ENCODE peak calls at places on chromosomes 4 and X, in seven cellular contexts. E is PC-9, L is MM.1S, Y is GM23248, S is GM23338, B is PC-3, R is SK-N-SH. F is an unnamed sample.

GRCh38 chrX:34612036-34612435 is 45.0 kb downstream of the TMEM47 start:
- DNase-seq in S (no peak), R (no peak), B (no peak), E (no peak), L (no peak), Y (no peak), F (no peak)

GRCh38 chr4:33940281-33940680 is 2304.0 kb downstream of the ARAP2 start:
- DNase-seq in R (no peak), L (no peak), B (no peak), S (no peak), E (no peak), Y (peak; percentile 69), F (no peak)

GRCh38 chrX:29359276-29359675 is 772.0 kb downstream of the IL1RAPL1 start:
- DNase-seq in L (no peak), S (no peak), B (no peak), E (no peak), R (no peak), Y (no peak), F (no peak)

GRCh38 chr4:181897935-181898334 is 345.3 kb upstream of the TENM3 start:
- DNase-seq in L (no peak), B (no peak), S (no peak), R (no peak), E (no peak), Y (peak; percentile 44), F (no peak)

GRCh38 chr4:108933046-108933445 is 170.2 kb upstream of the ETNPPL start:
- DNase-seq in E (no peak), B (no peak), Y (no peak), R (no peak), S (no peak), L (no peak), F (no peak)

GRCh38 chr4:84920591-84920990 is 45.9 kb downstream of the WDFY3 start:
- DNase-seq in L (no peak), S (no peak), E (no peak), Y (peak; percentile 86), R (no peak), B (peak; percentile 67), F (no peak)

GRCh38 chr4:24980064-24980690 is 50.6 kb downstream of the LGI2 start:
- DNase-seq in B (peak; percentile 73), Y (peak; percentile 91), R (peak; percentile 53), E (peak; percentile 39), L (peak; percentile 79), S (peak; percentile 82), F (peak; percentile 71)

GRCh38 chrX:318068-318738 is 393 bp downstream of the GTPBP6 start:
- DNase-seq in E (peak; percentile 95), Y (peak; percentile 100), R (peak; percentile 88), B (peak; percentile 96), S (peak; percentile 100), L (peak; percentile 97), F (peak; percentile 100)

GRCh38 chrX:12956704-12957541 is 18.0 kb upstream of the TMSB4X start:
- DNase-seq in R (peak; percentile 4), E (peak; percentile 31), L (peak; percentile 88), B (peak; percentile 55), Y (peak; percentile 35), S (peak; percentile 41), F (no peak)

GRCh38 chr4:85707591-85707990 is 232.6 kb downstream of the ARHGAP24 start:
- DNase-seq in L (peak; percentile 16), S (no peak), B (no peak), R (no peak), E (no peak), Y (peak; percentile 33), F (no peak)

GRCh38 chr4:113222431-113222979 is 173.1 kb downstream of the ANK2 start:
- DNase-seq in Y (peak; percentile 80), L (no peak), R (no peak), B (peak; percentile 27), S (peak; percentile 33), E (no peak), F (peak; percentile 5)

GRCh38 chr4:54440394-54441223 is 211.5 kb downstream of the PDGFRA start:
- DNase-seq in L (peak; percentile 31), E (no peak), B (peak; percentile 66), R (peak; percentile 42), Y (peak; percentile 68), S (peak; percentile 66), F (peak; percentile 67)

GRCh38 chrX:74231625-74232024 is 72.4 kb upstream of the ZCCHC13 start:
- DNase-seq in B (peak; percentile 77), E (no peak), S (no peak), R (no peak), L (no peak), Y (no peak), F (no peak)

GRCh38 chr4:177057191-177057590 is 252.5 kb upstream of the NEIL3 start:
- DNase-seq in S (no peak), B (no peak), L (no peak), E (no peak), Y (no peak), R (no peak), F (no peak)

GRCh38 chr4:76002176-76002575 is 5.1 kb downstream of the CXCL9 start:
- DNase-seq in Y (peak; percentile 21), E (no peak), B (peak; percentile 52), L (no peak), R (no peak), S (no peak), F (no peak)

GRCh38 chrX:7059214-7059838 is 88.2 kb upstream of the STS start:
- DNase-seq in Y (no peak), R (no peak), S (no peak), B (no peak), L (peak; percentile 90), E (no peak), F (no peak)

GRCh38 chr4:139243448-139244365 is 36.3 kb downstream of the MGARP start:
- DNase-seq in S (no peak), Y (peak; percentile 95), B (peak; percentile 91), E (peak; percentile 53), L (peak; percentile 56), R (no peak), F (no peak)

GRCh38 chr4:10143171-10143570 is 26.6 kb upstream of the WDR1 start:
- DNase-seq in S (no peak), Y (no peak), L (no peak), E (no peak), R (no peak), B (no peak), F (no peak)

GRCh38 chrX:138723301-138723700 is 11.8 kb upstream of the FGF13 start:
- DNase-seq in E (no peak), S (no peak), R (no peak), B (no peak), L (no peak), Y (peak; percentile 14), F (no peak)

GRCh38 chrX:39487166-39488006 is 610.4 kb downstream of the BCOR start:
- DNase-seq in Y (no peak), B (no peak), R (no peak), E (no peak), S (no peak), L (no peak), F (no peak)

GRCh38 chr4:6309755-6310154 is 40.1 kb downstream of the WFS1 start:
- DNase-seq in B (no peak), Y (no peak), E (no peak), L (no peak), S (peak; percentile 6), R (no peak), F (peak; percentile 41)

GRCh38 chr4:118280501-118281218 is 72.1 kb downstream of the PRSS12 start:
- DNase-seq in S (peak; percentile 80), Y (peak; percentile 72), B (peak; percentile 60), E (peak; percentile 35), R (peak; percentile 50), L (peak; percentile 49), F (peak; percentile 70)
- H3F3A ChIP-seq in S (peaks cover 23% of the 10 kb centered on the region), Y (peaks cover 71% of the 10 kb centered on the region), B (peaks cover 24% of the 10 kb centered on the region), E (peaks cover 46% of the 10 kb centered on the region), R (peaks cover 44% of the 10 kb centered on the region), L (peaks cover 73% of the 10 kb centered on the region), F (peaks cover 38% of the 10 kb centered on the region)

DNA sequence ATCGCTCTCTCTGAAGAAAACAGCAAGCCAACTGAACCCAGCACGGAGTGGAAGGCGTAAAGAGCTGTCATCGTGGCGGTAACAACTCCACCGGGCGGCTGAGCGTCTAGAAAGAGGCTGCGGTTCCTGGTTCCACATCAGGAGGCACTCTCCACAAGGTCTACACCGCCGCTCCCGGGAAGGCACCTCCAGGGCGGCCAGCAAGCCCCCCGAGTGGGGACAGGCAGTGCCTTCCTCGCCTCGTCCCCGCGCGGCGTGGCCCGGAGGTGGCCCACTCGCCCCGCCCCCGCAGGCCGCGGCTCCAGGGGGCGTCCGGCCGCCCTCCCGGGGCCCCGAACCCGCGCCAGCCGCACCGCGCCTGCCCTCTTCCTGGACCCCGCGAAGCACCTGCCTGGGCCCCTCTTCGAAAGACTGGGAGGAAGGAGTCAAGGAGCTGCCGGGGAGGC is 747 bp downstream of the KLHL8 start:
- DNase-seq in L (peak; percentile 69), S (peak; percentile 60), E (no peak), B (peak; percentile 12), Y (peak; percentile 76), R (no peak), F (peak; percentile 63)
- H3K79me2 ChIP-seq in L (peaks cover 49% of the 10 kb centered on the region), S (peaks cover 46% of the 10 kb centered on the region), E (peaks cover 20% of the 10 kb centered on the region), B (peaks cover 44% of the 10 kb centered on the region), Y (peaks cover 46% of the 10 kb centered on the region), R (peaks cover 46% of the 10 kb centered on the region), F (peaks cover 47% of the 10 kb centered on the region)

DNA sequence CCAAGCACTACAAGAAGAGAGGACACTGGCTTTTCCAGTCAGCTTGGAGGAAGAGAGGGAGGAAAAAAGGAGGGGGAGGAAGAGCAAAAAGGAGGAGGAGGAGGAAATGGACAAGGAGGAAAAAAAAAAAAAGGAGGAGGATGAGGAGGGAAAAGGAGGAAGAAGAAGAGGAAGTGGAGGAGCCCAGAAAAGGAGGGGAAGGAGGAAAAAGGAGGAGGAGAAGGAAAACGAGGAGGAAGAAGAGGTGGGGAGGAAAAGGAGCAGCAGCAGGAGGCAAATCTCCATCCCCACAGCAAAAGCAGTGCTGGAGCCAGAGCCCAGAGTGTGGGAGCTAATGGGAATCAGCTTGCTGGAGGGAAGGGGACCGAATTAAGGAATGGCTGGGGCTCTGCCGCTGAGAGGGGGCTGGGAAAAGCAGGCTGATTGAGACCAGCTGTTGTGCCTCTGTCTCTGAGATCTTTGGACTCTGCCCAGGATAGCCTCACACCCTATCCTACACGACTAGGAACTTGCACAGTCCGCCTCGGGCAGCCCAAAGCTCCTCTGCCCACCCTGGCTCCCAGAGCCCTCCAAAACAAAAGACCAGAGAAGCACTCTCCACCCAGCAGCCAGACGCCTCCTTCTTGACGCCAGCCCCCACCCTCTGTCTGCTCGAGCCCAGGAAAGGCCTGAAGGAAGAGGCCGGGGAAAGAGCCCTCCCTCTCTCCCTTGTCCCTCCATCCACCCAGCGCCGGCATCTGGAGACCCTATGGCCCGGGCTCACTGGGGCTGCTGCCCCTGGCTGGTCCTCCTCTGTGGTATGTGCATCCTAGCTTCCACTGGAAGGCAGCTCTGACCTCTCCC is at the start of gene XPNPEP2:
- DNase-seq in S (peak; percentile 22), R (peak; percentile 79), B (no peak), E (no peak), Y (peak; percentile 51), L (no peak), F (peak; percentile 44)
- H3K4me2 ChIP-seq in S (no peak within 1 kb of the TSS), R (no peak within 1 kb of the TSS), B (peak within 1 kb of the TSS; percentile 37), E (peak within 1 kb of the TSS; percentile 10), Y (peak within 1 kb of the TSS; percentile 53), L (no peak within 1 kb of the TSS), F (peak within 1 kb of the TSS; percentile 31)

DNA sequence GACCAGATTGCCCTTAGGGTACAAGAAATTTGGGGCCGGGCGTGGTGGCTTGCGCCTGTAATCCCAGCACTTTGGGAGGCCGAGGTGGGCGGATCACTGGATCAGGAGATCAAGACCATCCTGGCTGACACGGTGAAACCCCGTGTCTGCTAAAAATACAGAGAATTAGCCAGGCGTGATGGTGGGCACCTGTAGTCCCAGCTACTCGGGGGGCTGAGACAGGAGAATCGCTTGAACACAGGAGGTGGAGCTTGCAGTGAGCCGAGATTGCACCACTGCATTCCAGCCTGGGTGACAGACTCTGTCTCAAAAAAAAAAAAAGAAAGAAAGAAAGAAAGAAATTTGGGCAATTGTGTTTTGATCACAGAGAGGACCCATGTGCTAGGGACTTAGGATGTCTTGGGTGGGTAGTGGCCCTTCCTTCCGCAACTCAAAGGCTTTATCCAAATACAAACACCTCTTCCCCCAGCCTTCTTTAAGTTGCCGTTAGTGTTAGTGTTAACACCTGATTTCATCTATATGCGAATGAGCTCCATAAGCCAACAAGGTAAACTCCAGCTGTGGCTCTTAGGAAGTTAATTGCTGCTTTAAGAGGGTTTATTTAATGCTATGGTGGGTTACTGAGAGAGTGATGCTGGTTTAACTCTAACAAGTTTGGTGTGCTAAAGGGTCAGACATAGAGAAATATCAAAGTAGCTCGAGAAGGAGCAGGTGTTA is 8.6 kb upstream of the CCDC110 start:
- DNase-seq in B (no peak), Y (no peak), R (no peak), E (no peak), S (peak; percentile 44), L (peak; percentile 25), F (no peak)
- H3F3A ChIP-seq in B (no peaks in the 10 kb centered on the region), Y (no peaks in the 10 kb centered on the region), R (no peaks in the 10 kb centered on the region), E (no peaks in the 10 kb centered on the region), S (no peaks in the 10 kb centered on the region), L (peaks cover 36% of the 10 kb centered on the region), F (no peaks in the 10 kb centered on the region)